ENCODE peak calls at places on chromosome 17, in seven cellular contexts. R is pancreas, Y is right atrium auricular region, K is hepatocyte, E is IMR-90, L is stomach, I is esophagus squamous epithelium. B is an unnamed sample.
A peak's percentile ranks its signal among the peaks of the same experiment; 100 is the strongest.

GRCh38 chr17:79070266-79070880 is 4.3 kb upstream of the ENGASE start:
- DNase-seq in I (no peak), Y (no peak), L (no peak), R (no peak), E (no peak), K (no peak), B (no peak)

GRCh38 chr17:77214743-77215142 is 74.0 kb downstream of the SEC14L1 start:
- DNase-seq in I (no peak), K (peak; percentile 49), L (peak; percentile 51), E (peak; percentile 31), R (no peak), Y (no peak), B (no peak)

GRCh38 chr17:75643033-75644017 is 10.1 kb downstream of the SMIM5 start:
- DNase-seq in I (no peak), L (peak; percentile 74), E (no peak), K (no peak), R (no peak), Y (no peak), B (no peak)

GRCh38 chr17:64147110-64148016 is 17.4 kb upstream of the ERN1 start:
- DNase-seq in E (no peak), Y (peak; percentile 30), L (no peak), K (no peak), R (no peak), I (no peak), B (no peak)

GRCh38 chr17:63335818-63336217 is 110.3 kb downstream of the CYB561 start:
- DNase-seq in R (no peak), K (no peak), L (no peak), Y (no peak), I (no peak), E (no peak), B (no peak)

GRCh38 chr17:67546578-67547527 is 169.8 kb downstream of the PITPNC1 start:
- DNase-seq in L (peak; percentile 87), I (no peak), Y (peak; percentile 70), E (peak; percentile 71), K (peak; percentile 51), R (peak; percentile 74), B (no peak)

GRCh38 chr17:61487161-61487654 is 35.0 kb downstream of the TBX4 start:
- DNase-seq in Y (no peak), E (no peak), K (no peak), I (no peak), R (no peak), L (peak; percentile 20), B (no peak)

GRCh38 chr17:7460850-7461660 is 16.2 kb downstream of the CHRNB1 start:
- DNase-seq in L (no peak), Y (no peak), R (no peak), K (no peak), E (no peak), I (no peak), B (no peak)

GRCh38 chr17:57502696-57503307 is 242.3 kb downstream of the CCDC182 start:
- DNase-seq in K (no peak), E (no peak), I (no peak), Y (no peak), R (no peak), L (no peak), B (no peak)

GRCh38 chr17:44400226-44400847 is 10.9 kb upstream of the ITGA2B start:
- DNase-seq in L (no peak), Y (no peak), R (no peak), K (no peak), I (no peak), E (peak; percentile 41), B (no peak)

GRCh38 chr17:38538906-38539305 is 66.8 kb downstream of the SRCIN1 start:
- DNase-seq in R (no peak), L (peak; percentile 55), I (no peak), Y (no peak), E (no peak), K (no peak), B (no peak)

GRCh38 chr17:63434951-63435571 is 11.0 kb downstream of the CYB561 start:
- DNase-seq in I (no peak), R (peak; percentile 91), L (peak; percentile 96), E (peak; percentile 25), Y (no peak), K (no peak), B (peak; percentile 45)

GRCh38 chr17:81101614-81102306 is 63.5 kb upstream of the PVALEF start:
- DNase-seq in I (no peak), L (peak; percentile 88), K (peak; percentile 93), Y (peak; percentile 75), R (peak; percentile 96), E (peak; percentile 71), B (peak; percentile 22)

GRCh38 chr17:71392715-71393567 is 727.9 kb upstream of the SOX9 start:
- DNase-seq in Y (no peak), L (no peak), I (no peak), K (no peak), E (peak; percentile 74), R (no peak), B (no peak)

GRCh38 chr17:77287432-77288068 is 146.8 kb downstream of the SEC14L1 start:
- DNase-seq in Y (peak; percentile 72), E (peak; percentile 94), R (peak; percentile 69), I (no peak), K (peak; percentile 69), L (peak; percentile 83), B (no peak)

GRCh38 chr17:40534431-40535189 is 30.7 kb downstream of the CCR7 start:
- DNase-seq in E (no peak), L (no peak), Y (no peak), I (no peak), K (no peak), R (no peak), B (no peak)

GRCh38 chr17:40530531-40530987 is 29.1 kb upstream of the TNS4 start:
- DNase-seq in R (peak; percentile 26), L (no peak), Y (no peak), I (no peak), K (no peak), E (no peak), B (no peak)

GRCh38 chr17:40533896-40534295 is 31.4 kb downstream of the CCR7 start:
- DNase-seq in L (no peak), K (no peak), Y (no peak), R (no peak), I (no peak), E (no peak), B (no peak)

GRCh38 chr17:40530988-40531971 is 29.9 kb upstream of the TNS4 start:
- DNase-seq in R (peak; percentile 37), Y (no peak), L (no peak), K (no peak), E (no peak), I (no peak), B (no peak)

GRCh38 chr17:40532520-40533253 is 31.3 kb upstream of the TNS4 start:
- DNase-seq in E (peak; percentile 37), K (no peak), I (no peak), Y (no peak), L (no peak), R (no peak), B (no peak)
- TF ChIP-seq CTCF in E (no peak), K (no peak), I (no peak), Y (no peak), L (no peak), R (no peak), B (no peak)

DNA sequence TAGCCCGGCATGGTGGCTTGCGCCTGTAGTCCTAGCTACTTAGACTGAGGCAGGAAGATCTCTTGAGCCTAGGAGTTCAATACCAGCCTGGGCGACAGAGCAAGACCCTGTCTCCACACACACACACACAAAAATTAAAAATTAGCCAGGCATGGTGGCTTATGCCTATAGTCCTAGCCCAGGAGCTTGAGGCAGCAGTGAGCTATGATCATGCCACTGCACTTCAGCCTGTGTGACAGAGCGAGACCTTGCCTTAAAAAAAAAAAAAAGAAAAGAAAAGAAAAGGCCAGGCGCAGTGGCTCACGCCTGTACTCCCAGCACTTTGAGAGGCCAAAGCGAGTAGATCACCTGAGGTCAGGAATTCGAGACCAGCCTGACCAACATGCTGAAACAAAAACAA is 23.9 kb downstream of the C17orf75 start:
- DNase-seq in L (no peak), R (no peak), I (no peak), K (no peak), E (no peak), Y (no peak), B (no peak)
- H3K36me3 ChIP-seq in L (no peaks in the 10 kb centered on the region), R (no peaks in the 10 kb centered on the region), I (no peaks in the 10 kb centered on the region), K (no peaks in the 10 kb centered on the region), E (no peaks in the 10 kb centered on the region), Y (no peaks in the 10 kb centered on the region), B (no peaks in the 10 kb centered on the region)

DNA sequence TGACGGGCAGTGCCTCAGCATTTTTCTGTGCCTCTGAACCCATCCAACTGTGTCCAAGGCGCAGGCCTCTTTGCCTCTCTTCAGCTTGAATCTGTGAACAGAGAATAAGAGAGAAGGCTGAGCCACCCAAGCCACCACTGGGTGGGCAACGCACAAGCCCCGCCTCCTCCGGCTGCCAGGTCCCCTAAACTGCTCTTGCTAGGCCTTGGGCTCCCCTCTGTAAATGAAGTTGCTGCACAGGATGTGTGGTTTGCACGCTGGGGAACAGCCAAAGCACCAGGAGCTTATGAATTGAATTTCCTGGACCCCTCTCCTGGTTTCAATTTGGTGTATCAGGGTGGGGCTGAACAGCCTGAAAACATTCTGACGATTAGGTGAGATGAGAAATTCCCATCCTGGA is 2.5 kb downstream of the CCL1 start:
- DNase-seq in L (no peak), E (no peak), K (no peak), Y (no peak), I (no peak), R (no peak), B (no peak)
- TF ChIP-seq CTCF in L (no peak), E (no peak), K (no peak), Y (no peak), I (no peak), R (no peak), B (no peak)

GRCh38 chr17:41989702-41990419 is 23.3 kb downstream of the CNP start:
- DNase-seq in K (peak; percentile 30), R (no peak), Y (no peak), I (no peak), E (no peak), L (no peak), B (no peak)

GRCh38 chr17:41986634-41987033 is 20.0 kb downstream of the CNP start:
- DNase-seq in R (no peak), E (no peak), L (no peak), K (no peak), I (no peak), Y (no peak), B (no peak)

GRCh38 chr17:41985919-41986318 is 19.3 kb downstream of the CNP start:
- DNase-seq in L (no peak), Y (no peak), R (no peak), K (no peak), E (no peak), I (no peak), B (no peak)

GRCh38 chr17:41988418-41988817 is 21.8 kb downstream of the CNP start:
- DNase-seq in I (no peak), R (no peak), E (no peak), Y (no peak), L (no peak), K (no peak), B (no peak)

DNA sequence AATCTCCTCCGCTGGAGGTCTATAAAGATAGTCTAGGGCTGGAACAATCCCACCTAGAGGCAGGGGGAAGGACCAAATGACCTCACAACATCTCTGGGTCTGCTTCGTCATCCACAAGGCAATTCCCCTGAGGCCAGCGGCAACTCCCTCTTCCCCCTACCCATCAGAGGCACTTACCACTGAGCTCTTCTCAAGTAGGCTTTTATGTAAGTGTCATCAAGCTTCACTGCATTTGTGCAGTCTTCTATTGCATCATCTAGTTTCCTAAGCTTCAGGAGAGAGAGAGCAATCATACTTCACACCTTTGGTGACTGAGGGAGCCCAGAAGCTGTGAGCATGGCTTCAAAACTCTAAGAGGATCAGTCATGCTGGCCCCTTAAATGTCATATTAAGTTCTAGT is 21.0 kb downstream of the CNP start:
- DNase-seq in I (no peak), L (no peak), K (no peak), Y (no peak), R (no peak), E (no peak), B (no peak)
- H3K36me3 ChIP-seq in I (peaks cover 41% of the 10 kb centered on the region), L (peaks cover 98% of the 10 kb centered on the region), K (peaks cover 7% of the 10 kb centered on the region), Y (peaks cover 89% of the 10 kb centered on the region), R (peaks cover 57% of the 10 kb centered on the region), E (peaks cover 59% of the 10 kb centered on the region), B (peaks cover 61% of the 10 kb centered on the region)

GRCh38 chr17:4263282-4264215 is at the start of gene ANKFY1:
- DNase-seq in E (peak; percentile 92), K (peak; percentile 97), L (peak; percentile 96), Y (peak; percentile 94), R (peak; percentile 99), I (peak; percentile 59), B (peak; percentile 68)
- TF ChIP-seq CTCF in E (peak; percentile 31), K (peak; percentile 35), L (no peak), Y (peak; percentile 23), R (no peak), I (peak; percentile 1), B (no peak)

B was measured in thoracic aorta.